ENCODE peak calls at places on chromosomes 7 and 10, in four cellular contexts. I is activated CD8-positive, alpha-beta memory T cell treated with anti-CD3 and anti-CD28 coated beads, Interleukin-2, amount 10 ng/mL, durations not matched to agents 7 days and 5 days; L is HEK293T; Z is activated naive CD8-positive, alpha-beta T cell treated with anti-CD3 and anti-CD28 coated beads, Interleukin-2, amount 50 U/mL, for 24 hours. P is an unnamed sample.

GRCh38 chr10:4008676-4009382 is 223.8 kb upstream of the KLF6 start:
- DNase-seq in I (no peak), L (no peak), Z (no peak), P (no peak)

GRCh38 chr7:139626817-139627216 is 103.3 kb downstream of the CLEC2L start:
- DNase-seq in I (peak; percentile 54), L (no peak), Z (no peak), P (no peak)

GRCh38 chr10:46525177-46525823 is 31.2 kb downstream of the GPRIN2 start:
- DNase-seq in I (peak; percentile 67), L (no peak), Z (no peak), P (no peak)

GRCh38 chr10:6721964-6722615 is 142.0 kb upstream of the PRKCQ start:
- DNase-seq in I (no peak), L (no peak), Z (no peak), P (no peak)

GRCh38 chr7:1512781-1513656 is 8.8 kb upstream of the INTS1 start:
- DNase-seq in I (no peak), L (no peak), Z (peak; percentile 51), P (peak; percentile 29)

GRCh38 chr7:127266047-127266446 is 13.3 kb upstream of the GRM8 start:
- DNase-seq in I (no peak), L (no peak), Z (no peak), P (no peak)

GRCh38 chr10:97651773-97652172 is 11.3 kb downstream of the PI4K2A start:
- DNase-seq in I (no peak), L (no peak), Z (no peak), P (no peak)

GRCh38 chr10:22710139-22710745 is 4.1 kb downstream of the PIP4K2A start:
- DNase-seq in I (no peak), L (no peak), Z (no peak), P (no peak)

GRCh38 chr7:99121496-99122021 is 22.3 kb downstream of the SMURF1 start:
- DNase-seq in I (no peak), L (no peak), Z (no peak), P (no peak)

GRCh38 chr7:3168869-3169268 is 125.2 kb upstream of the CARD11 start:
- DNase-seq in I (no peak), L (no peak), Z (no peak), P (no peak)

GRCh38 chr7:6438427-6438826 is 9.3 kb downstream of the DAGLB start:
- DNase-seq in I (no peak), L (no peak), Z (no peak), P (peak; percentile 67)

GRCh38 chr10:114045071-114045737 is 1.5 kb downstream of the ADRB1 start:
- DNase-seq in I (peak; percentile 52), L (no peak), Z (peak; percentile 15), P (no peak)

GRCh38 chr7:46146454-46147255 is 225.6 kb upstream of the IGFBP3 start:
- DNase-seq in I (no peak), L (no peak), Z (no peak), P (peak; percentile 17)

GRCh38 chr7:39949980-39950472 is at the start of gene CDK13:
- DNase-seq in I (peak; percentile 97), L (peak; percentile 59), Z (peak; percentile 84), P (peak; percentile 79)

GRCh38 chr10:2994562-2994961 is 72.8 kb upstream of the PFKP start:
- DNase-seq in I (no peak), L (no peak), Z (no peak), P (no peak)

GRCh38 chr7:157407512-157408257 is 70.9 kb downstream of the DNAJB6 start:
- DNase-seq in I (no peak), L (no peak), Z (no peak), P (no peak)

GRCh38 chr7:116377721-116378120 is 121.8 kb upstream of the CAV2 start:
- DNase-seq in I (no peak), L (no peak), Z (no peak), P (peak; percentile 22)

GRCh38 chr10:67790534-67791408 is 47.2 kb downstream of the DNAJC12 start:
- DNase-seq in I (peak; percentile 72), L (no peak), Z (no peak), P (no peak)

GRCh38 chr7:70597071-70597470 is 534.9 kb upstream of the GALNT17 start:
- DNase-seq in I (no peak), L (no peak), Z (no peak), P (no peak)

GRCh38 chr10:4431114-4431862 is 394.7 kb upstream of the AKR1E2 start:
- DNase-seq in I (no peak), L (no peak), Z (no peak), P (peak; percentile 47)

GRCh38 chr10:61902448-61903183 is 1.1 kb downstream of the ARID5B start:
- DNase-seq in I (peak; percentile 73), L (no peak), Z (peak; percentile 59), P (peak; percentile 71)

GRCh38 chr10:114479307-114479706 is 75.0 kb upstream of the AFAP1L2 start:
- DNase-seq in I (no peak), L (no peak), Z (no peak), P (no peak)

P was measured in SJCRH30.